ENCODE peak calls at places on chromosome 11, in five cellular contexts. X is EL, J is GM23248, V is DMS153, Y is NCI-H187. N is an unnamed sample.

GRCh38 chr11:94870422-94870821 is 102.3 kb downstream of the AMOTL1 start:
- DNase-seq in J (no peak), V (no peak), Y (no peak), X (no peak), N (no peak)

GRCh38 chr11:84117394-84117793 is 831.2 kb upstream of the CCDC90B start:
- DNase-seq in J (peak), Y (no peak), X (no peak), V (no peak), N (no peak)

GRCh38 chr11:130721736-130722135 is 194.5 kb downstream of the SNX19 start:
- DNase-seq in V (no peak), X (peak), J (peak), Y (no peak), N (no peak)

GRCh38 chr11:105670811-105671210 is 60.9 kb downstream of the GRIA4 start:
- DNase-seq in V (no peak), X (peak), Y (no peak), J (no peak), N (no peak)

GRCh38 chr11:93986716-93987115 is 34.4 kb upstream of the HEPHL1 start:
- DNase-seq in V (peak), X (peak), J (peak), Y (no peak), N (peak)

GRCh38 chr11:120025606-120026335 is 112.1 kb downstream of the TRIM29 start:
- DNase-seq in J (no peak), Y (no peak), X (no peak), V (no peak), N (no peak)

GRCh38 chr11:19978668-19979518 is 181.4 kb downstream of the DBX1 start:
- DNase-seq in Y (no peak), X (peak), J (peak), V (no peak), N (no peak)

GRCh38 chr11:44860967-44861828 is 89.5 kb downstream of the TP53I11 start:
- DNase-seq in V (no peak), J (no peak), Y (no peak), X (no peak), N (no peak)

GRCh38 chr11:72308226-72309073 is 64.5 kb upstream of the PHOX2A start:
- DNase-seq in J (peak), Y (peak), X (peak), V (peak), N (peak)

GRCh38 chr11:75073459-75074190 is 23.1 kb downstream of the OR2AT4 start:
- DNase-seq in Y (no peak), V (no peak), X (no peak), J (no peak), N (no peak)

GRCh38 chr11:47786373-47786772 is 19.2 kb upstream of the FNBP4 start:
- DNase-seq in Y (no peak), V (no peak), J (peak), X (no peak), N (no peak)

GRCh38 chr11:69101100-69101791 is 52.5 kb downstream of the TPCN2 start:
- DNase-seq in X (peak), V (peak), J (peak), Y (no peak), N (no peak)

GRCh38 chr11:18668131-18668530 is 30.4 kb upstream of the TMEM86A start:
- DNase-seq in V (no peak), Y (no peak), J (no peak), X (peak), N (no peak)

GRCh38 chr11:113113801-113114451 is 152.7 kb downstream of the NCAM1 start:
- DNase-seq in X (no peak), V (no peak), J (no peak), Y (no peak), N (no peak)

GRCh38 chr11:120739780-120740179 is 228.2 kb downstream of the GRIK4 start:
- DNase-seq in J (no peak), V (no peak), Y (no peak), X (no peak), N (no peak)

GRCh38 chr11:65793144-65793581 is 6.3 kb downstream of the OVOL1 start:
- DNase-seq in X (no peak), Y (no peak), J (no peak), V (peak), N (peak)

GRCh38 chr11:1565173-1565903 is 6.7 kb downstream of the DUSP8 start:
- DNase-seq in Y (no peak), X (no peak), V (no peak), J (no peak), N (no peak)

GRCh38 chr11:60858236-60858635 is 2.5 kb upstream of the PTGDR2 start:
- DNase-seq in X (no peak), J (no peak), V (no peak), Y (no peak), N (no peak)

GRCh38 chr11:72358461-72359405 is 75.6 kb downstream of the CLPB start:
- DNase-seq in J (no peak), Y (no peak), X (no peak), V (no peak), N (no peak)

GRCh38 chr11:23311986-23312940 is 452.0 kb upstream of the CCDC179 start:
- DNase-seq in Y (no peak), X (peak), J (peak), V (no peak), N (no peak)

GRCh38 chr11:6523253-6523652 is 26.2 kb downstream of the DNHD1 start:
- DNase-seq in J (peak), Y (no peak), X (peak), V (no peak), N (no peak)

GRCh38 chr11:22431074-22431473 is 92.9 kb downstream of the SLC17A6 start:
- DNase-seq in J (no peak), X (no peak), Y (peak), V (no peak), N (no peak)

GRCh38 chr11:60756307-60757032 is at the start of gene MS4A15:
- DNase-seq in J (peak), V (no peak), X (peak), Y (no peak), N (no peak)

GRCh38 chr11:126585388-126586302 is 230.2 kb downstream of the ST3GAL4 start:
- DNase-seq in X (peak), Y (peak), J (peak), V (peak), N (peak)

GRCh38 chr11:91528965-91529364 is 695.7 kb upstream of the FAT3 start:
- DNase-seq in J (no peak), X (no peak), V (no peak), Y (no peak), N (no peak)

GRCh38 chr11:47518212-47518959 is 34.5 kb downstream of the CELF1 start:
- DNase-seq in X (no peak), J (no peak), V (no peak), Y (no peak), N (no peak)

GRCh38 chr11:112596324-112596723 is 335.7 kb upstream of the PLET1 start:
- DNase-seq in V (no peak), J (no peak), Y (no peak), X (no peak), N (no peak)

GRCh38 chr11:36388086-36388485 is 92.0 kb downstream of the PRR5L start:
- DNase-seq in Y (no peak), J (no peak), X (no peak), V (no peak), N (no peak)

GRCh38 chr11:28939381-28939780 is 831.2 kb downstream of the METTL15 start:
- DNase-seq in X (no peak), Y (no peak), V (no peak), J (no peak), N (no peak)

GRCh38 chr11:34395916-34396555 is 38.2 kb upstream of the ABTB2 start:
- DNase-seq in V (peak), Y (no peak), X (peak), J (peak), N (no peak)

GRCh38 chr11:69447786-69448185 is 33.7 kb upstream of the LINC01488 start:
- DNase-seq in V (peak), Y (no peak), J (peak), X (peak), N (no peak)

GRCh38 chr11:9017773-9018172 is 14.0 kb upstream of the NRIP3 start:
- DNase-seq in J (peak), Y (no peak), V (no peak), X (no peak), N (no peak)

GRCh38 chr11:120536797-120537169 is 25.2 kb downstream of the GRIK4 start:
- DNase-seq in J (no peak), V (no peak), Y (no peak), X (no peak), N (no peak)

GRCh38 chr11:44766112-44766971 is 39.6 kb downstream of the TSPAN18 start:
- DNase-seq in Y (no peak), J (peak), V (no peak), X (peak), N (no peak)

GRCh38 chr11:7422544-7423331 is 62.6 kb upstream of the OLFML1 start:
- DNase-seq in Y (no peak), X (no peak), J (no peak), V (no peak), N (no peak)

GRCh38 chr11:17838102-17838501 is 103.5 kb downstream of the KCNC1 start:
- DNase-seq in X (no peak), Y (no peak), J (no peak), V (no peak), N (no peak)

GRCh38 chr11:88666364-88666763 is 328.8 kb upstream of the CTSC start:
- DNase-seq in V (no peak), Y (no peak), J (no peak), X (no peak), N (no peak)